ENCODE peak calls at places on chromosome 3, in nine cellular contexts. J is colonic mucosa, T is heart right ventricle, A is GM12865, N is HFFc6, K is endothelial cell, F is stomach, H is kidney epithelial cell, G is cardiac muscle cell. L is an unnamed sample.

GRCh38 chr3:43423142-43423541 is 136.8 kb downstream of the SNRK start:
- DNase-seq in T (peak; percentile 23), H (no peak), F (peak; percentile 44), K (no peak), G (peak; percentile 13), A (no peak), J (no peak), N (no peak), L (no peak)

GRCh38 chr3:8324727-8325126 is 176.9 kb upstream of the LMCD1 start:
- DNase-seq in N (peak; percentile 27), T (peak; percentile 37), A (peak; percentile 46), G (peak; percentile 78), F (peak; percentile 48), J (no peak), K (peak; percentile 52), H (no peak), L (peak; percentile 57)

GRCh38 chr3:38346584-38347410 is at the start of gene XYLB:
- DNase-seq in F (peak; percentile 91), N (peak; percentile 71), H (no peak), G (peak; percentile 89), K (peak; percentile 89), A (peak; percentile 90), J (peak; percentile 92), T (peak; percentile 89), L (peak; percentile 94)

GRCh38 chr3:111714305-111714704 is 119.2 kb upstream of the ZBED2 start:
- DNase-seq in F (no peak), T (no peak), A (no peak), G (peak; percentile 40), J (no peak), K (no peak), N (peak; percentile 51), H (no peak), L (no peak)

GRCh38 chr3:124883191-124883747 is 3.9 kb downstream of the ITGB5 start:
- DNase-seq in F (no peak), N (no peak), G (no peak), K (no peak), H (no peak), T (no peak), A (no peak), J (no peak), L (no peak)

GRCh38 chr3:128482175-128482856 is 10.7 kb downstream of the GATA2 start:
- DNase-seq in H (no peak), J (no peak), T (no peak), F (no peak), G (no peak), A (no peak), K (no peak), N (no peak), L (no peak)

GRCh38 chr3:177946965-177947364 is 589.3 kb upstream of the KCNMB2 start:
- DNase-seq in K (no peak), F (no peak), T (no peak), J (no peak), G (peak; percentile 62), H (no peak), A (no peak), N (no peak), L (no peak)

GRCh38 chr3:153595186-153595815 is 433.3 kb downstream of the RAP2B start:
- DNase-seq in G (peak; percentile 64), K (no peak), N (peak; percentile 38), H (no peak), A (peak; percentile 35), J (no peak), F (no peak), T (no peak), L (peak; percentile 5)

GRCh38 chr3:45777111-45777752 is 19.1 kb downstream of the SLC6A20 start:
- DNase-seq in K (no peak), A (no peak), H (no peak), T (no peak), N (no peak), F (peak; percentile 7), J (no peak), G (no peak), L (no peak)

GRCh38 chr3:45776611-45777010 is 19.7 kb downstream of the SLC6A20 start:
- DNase-seq in K (no peak), G (peak; percentile 24), N (no peak), A (no peak), T (no peak), J (peak; percentile 68), H (no peak), F (peak; percentile 39), L (no peak)

GRCh38 chr3:45774581-45775505 is 21.5 kb downstream of the SLC6A20 start:
- DNase-seq in K (no peak), F (peak; percentile 20), T (no peak), G (no peak), N (no peak), H (no peak), J (peak; percentile 42), A (no peak), L (no peak)

GRCh38 chr3:45776291-45776576 is 20.1 kb downstream of the SLC6A20 start:
- DNase-seq in J (peak; percentile 42), K (no peak), G (no peak), T (no peak), N (no peak), A (no peak), H (no peak), F (peak; percentile 14), L (no peak)

DNA sequence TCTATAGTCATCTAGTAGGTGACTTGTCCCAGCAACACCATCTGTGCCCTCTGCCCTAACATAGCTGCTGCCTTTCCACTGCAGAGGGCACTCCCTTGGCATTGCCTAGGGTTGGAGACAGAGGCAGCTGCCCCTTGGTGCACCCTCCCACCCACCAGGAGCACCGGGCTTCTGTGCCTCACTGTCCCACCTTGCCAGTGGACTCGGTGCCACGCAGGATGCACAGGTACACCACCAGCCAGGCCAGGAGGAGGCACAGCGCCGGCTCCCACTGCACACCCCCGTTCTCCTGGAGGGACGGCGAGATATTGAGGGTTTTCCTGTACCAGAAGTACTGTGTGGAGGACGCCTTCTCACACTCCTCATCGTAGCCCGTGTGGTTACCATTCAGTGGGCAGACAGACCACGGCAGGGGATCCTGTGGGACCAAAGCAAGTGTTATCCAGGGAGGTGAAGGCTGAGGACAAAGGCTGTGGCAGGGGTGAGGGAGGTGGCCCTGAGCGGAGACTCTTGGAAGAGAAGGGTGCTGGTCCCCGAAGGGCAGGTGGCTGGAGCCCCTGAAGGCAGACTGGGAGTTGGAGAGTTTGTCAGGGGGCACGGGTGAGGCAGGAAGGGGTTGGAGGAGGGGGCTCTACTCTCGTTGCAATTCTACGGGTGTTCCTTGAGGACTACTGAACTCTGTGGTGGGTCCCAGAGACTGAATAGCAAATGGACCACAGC is 20.6 kb downstream of the SLC6A20 start:
- DNase-seq in T (no peak), F (peak; percentile 23), G (no peak), K (no peak), H (no peak), N (no peak), J (no peak), A (no peak), L (no peak)
- TF ChIP-seq CTCF in T (no peak), F (no peak), G (no peak), K (no peak), H (no peak), N (no peak), J (no peak), A (no peak), L (no peak)

GRCh38 chr3:40243056-40243455 is 66.5 kb upstream of the EIF1B start:
- DNase-seq in H (no peak), A (no peak), F (no peak), G (no peak), J (no peak), N (no peak), T (no peak), K (no peak), L (no peak)

GRCh38 chr3:40237159-40237558 is 72.3 kb upstream of the EIF1B start:
- DNase-seq in J (no peak), T (no peak), N (no peak), A (no peak), F (no peak), H (no peak), G (no peak), K (no peak), L (no peak)

GRCh38 chr3:40242638-40243037 is 66.9 kb upstream of the EIF1B start:
- DNase-seq in G (no peak), J (no peak), F (no peak), H (no peak), K (no peak), T (no peak), N (no peak), A (no peak), L (no peak)

GRCh38 chr3:40240921-40241320 is 68.6 kb upstream of the EIF1B start:
- DNase-seq in H (no peak), A (peak; percentile 12), T (no peak), G (no peak), F (no peak), N (no peak), J (no peak), K (no peak), L (peak; percentile 8)

DNA sequence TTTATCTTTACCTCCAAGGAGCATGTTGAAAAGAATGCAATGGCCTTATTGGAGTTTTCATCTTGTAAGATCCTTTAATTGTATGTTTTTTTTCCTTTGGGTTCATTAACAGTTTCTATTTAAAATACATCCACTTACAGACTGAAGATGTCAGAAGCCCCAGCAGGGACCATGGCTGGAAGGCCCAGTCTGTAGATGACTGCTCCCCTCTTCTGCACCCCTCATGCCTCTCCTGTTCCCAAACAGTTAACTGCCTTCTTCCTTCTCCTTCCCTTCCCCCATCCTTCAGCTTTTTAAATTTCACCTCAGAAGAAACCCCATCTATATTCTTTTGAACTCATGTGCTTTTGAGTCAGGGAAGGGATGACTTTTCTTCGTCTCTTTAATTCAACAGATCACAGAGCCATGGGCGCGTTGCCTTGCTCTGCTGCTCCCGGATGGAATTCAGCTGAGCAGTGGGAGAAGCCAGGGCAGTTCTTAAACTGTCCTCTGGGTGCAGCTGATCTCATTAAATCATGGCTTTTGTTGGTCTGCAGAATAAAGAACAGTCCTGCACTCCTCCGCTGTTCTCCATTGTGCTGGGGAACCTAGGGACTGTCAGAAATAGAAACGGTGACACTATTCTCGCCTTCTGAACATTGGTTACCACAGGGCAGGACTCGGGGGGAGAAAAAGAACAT is 71.5 kb upstream of the EIF1B start:
- DNase-seq in T (no peak), K (peak; percentile 7), G (peak; percentile 42), J (no peak), A (no peak), N (peak; percentile 9), H (no peak), F (no peak), L (no peak)
- TF ChIP-seq CTCF in T (peak; percentile 22), K (peak; percentile 34), G (peak; percentile 37), J (no peak), A (no peak), N (peak; percentile 32), H (peak; percentile 25), F (no peak), L (no peak)

DNA sequence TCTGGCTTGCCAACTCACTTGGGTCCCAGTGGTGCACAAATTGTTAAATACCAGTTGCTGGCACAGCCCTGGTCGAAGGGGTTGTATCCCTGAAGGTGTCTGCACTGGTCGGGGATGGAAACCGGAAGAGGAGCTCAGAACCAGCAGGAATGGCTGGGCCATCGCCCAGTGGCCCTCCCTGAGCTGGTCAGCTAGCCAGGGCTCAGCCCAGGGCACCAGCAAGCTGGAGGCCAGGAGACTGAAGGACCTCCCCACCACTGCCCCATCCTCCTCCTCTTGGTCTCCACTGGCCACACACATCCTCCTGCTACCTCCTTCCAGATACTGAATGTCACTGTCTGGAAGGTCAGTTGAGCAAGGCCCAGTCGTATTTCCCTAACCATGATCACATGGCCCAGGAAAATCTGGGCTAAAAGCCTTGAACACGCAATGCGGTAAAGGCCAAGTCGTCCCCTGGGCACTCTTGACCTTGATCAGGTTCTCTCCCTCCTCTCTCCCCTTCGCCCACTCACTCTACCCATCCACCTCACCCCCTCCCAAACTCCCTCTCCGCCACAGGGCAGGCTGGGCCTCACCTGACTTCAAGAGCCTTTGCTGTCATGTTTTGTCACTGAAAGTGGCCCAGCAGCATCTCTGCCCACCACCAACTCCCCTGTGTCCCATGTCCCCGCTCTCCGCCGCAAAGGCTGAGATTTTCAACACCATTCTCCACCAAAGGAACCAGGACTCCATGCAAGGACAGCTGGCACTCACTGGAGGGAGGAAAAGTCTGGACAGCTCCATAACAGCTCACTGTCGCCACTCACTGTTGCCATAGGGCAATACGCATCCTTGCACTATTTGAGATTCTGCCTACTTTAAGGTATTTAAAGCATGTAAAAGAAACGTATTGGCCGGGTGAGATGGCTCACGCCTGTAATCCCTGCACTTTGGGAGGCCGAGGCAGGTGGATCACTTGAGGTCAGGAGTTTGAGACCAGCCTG is 12.1 kb downstream of the ZDHHC19 start:
- DNase-seq in F (no peak), A (no peak), G (no peak), N (no peak), T (no peak), H (no peak), K (no peak), J (no peak), L (no peak)
- TF ChIP-seq CTCF in F (no peak), A (peak; percentile 27), G (no peak), N (peak; percentile 36), T (no peak), H (peak; percentile 18), K (no peak), J (no peak), L (peak; percentile 20)

DNA sequence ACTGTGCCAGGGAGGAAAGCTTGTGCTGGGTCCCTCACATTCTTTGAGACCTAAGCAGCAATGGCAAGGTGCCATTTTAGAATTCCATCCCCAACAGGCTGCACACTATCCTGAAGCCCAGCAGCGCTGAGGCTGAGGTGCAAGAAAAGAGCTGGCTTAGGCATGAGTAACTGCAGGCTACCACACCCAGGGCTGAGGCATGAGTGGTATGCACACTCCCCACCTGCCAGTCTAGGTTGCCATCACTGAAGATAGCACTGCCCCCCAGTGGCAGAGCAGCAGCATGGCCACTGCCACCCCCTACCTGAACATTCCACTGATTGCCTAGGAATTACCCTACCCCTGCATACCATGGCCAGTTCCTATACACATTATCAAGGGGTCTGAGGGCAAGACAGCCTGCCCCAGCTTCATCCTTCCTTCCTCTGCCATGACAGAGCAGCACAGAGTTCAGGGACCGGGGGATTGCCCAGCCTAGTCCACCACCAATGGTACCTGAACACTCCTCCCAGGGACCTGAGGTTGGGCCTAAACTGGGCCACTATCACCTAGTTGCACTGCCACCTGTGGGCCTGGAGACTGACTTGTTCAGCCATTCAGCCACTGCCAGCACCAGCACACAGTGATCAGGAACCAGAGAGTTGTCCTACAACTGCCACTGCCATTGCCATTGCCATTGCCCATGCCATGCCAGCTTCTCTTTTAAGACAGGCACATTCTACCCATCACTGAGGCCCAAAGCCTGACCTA is 129.8 kb downstream of the SATB1 start:
- DNase-seq in N (peak; percentile 93), F (peak; percentile 50), T (peak; percentile 15), K (peak; percentile 63), J (peak; percentile 53), H (peak; percentile 87), A (peak; percentile 62), G (peak; percentile 66), L (peak; percentile 49)
- TF ChIP-seq CTCF in N (peak; percentile 91), F (peak; percentile 26), T (peak; percentile 65), K (peak; percentile 68), J (peak; percentile 55), H (peak; percentile 92), A (peak; percentile 93), G (peak; percentile 73), L (peak; percentile 80)

L was measured in GM20000.